ENCODE peak calls at places on chromosomes 12 and 14, in eight cellular contexts. P, W, Y, G, O, K, J and N are unnamed samples.

GRCh38 chr14:50560929-50561280 is 960 bp downstream of the ATL1 start:
- DNase-seq in P (no peak), W (peak; percentile 42), Y (no peak), G (peak; percentile 92), O (peak; percentile 84), K (peak; percentile 48), J (peak; percentile 80), N (peak; percentile 54)

GRCh38 chr12:71335668-71336257 is 103.8 kb upstream of the LGR5 start:
- DNase-seq in P (no peak), W (no peak), Y (no peak), G (no peak), O (no peak), K (no peak), J (no peak), N (no peak)

GRCh38 chr12:3951380-3952135 is 78.4 kb upstream of the PARP11 start:
- DNase-seq in P (no peak), W (no peak), Y (no peak), G (no peak), O (no peak), K (no peak), J (no peak), N (no peak)

GRCh38 chr12:102483466-102483865 is 3.1 kb upstream of the IGF1 start:
- DNase-seq in P (no peak), W (no peak), Y (no peak), G (no peak), O (no peak), K (no peak), J (no peak), N (no peak)

GRCh38 chr12:24947541-24948451 is 1.1 kb downstream of the BCAT1 start:
- DNase-seq in P (no peak), W (no peak), Y (no peak), G (no peak), O (no peak), K (peak; percentile 35), J (no peak), N (no peak)

GRCh38 chr14:45610303-45610702 is 357.3 kb upstream of the MIS18BP1 start:
- DNase-seq in P (no peak), W (peak; percentile 0), Y (no peak), G (no peak), O (no peak), K (peak; percentile 26), J (no peak), N (peak; percentile 10)

GRCh38 chr12:28987538-28988383 is 161.3 kb upstream of the FAR2 start:
- DNase-seq in P (peak; percentile 38), W (peak; percentile 31), Y (no peak), G (no peak), O (no peak), K (no peak), J (no peak), N (no peak)

GRCh38 chr14:55052259-55052930 is 948 bp downstream of the MAPK1IP1L start:
- DNase-seq in P (no peak), W (peak; percentile 51), Y (no peak), G (no peak), O (no peak), K (peak; percentile 38), J (no peak), N (no peak)

GRCh38 chr14:104752735-104753527 is at the start of gene SIVA1:
- DNase-seq in P (peak; percentile 95), W (peak; percentile 99), Y (peak; percentile 92), G (peak; percentile 100), O (peak; percentile 99), K (peak; percentile 100), J (peak; percentile 99), N (peak; percentile 97)

GRCh38 chr12:109715310-109716091 is 1.9 kb downstream of the FAM222A start:
- DNase-seq in P (no peak), W (no peak), Y (peak; percentile 61), G (no peak), O (peak; percentile 81), K (no peak), J (peak; percentile 64), N (no peak)

GRCh38 chr12:109713187-109713984 is at the start of gene FAM222A:
- DNase-seq in P (peak; percentile 87), W (peak; percentile 97), Y (peak; percentile 96), G (peak; percentile 99), O (peak; percentile 98), K (peak; percentile 98), J (peak; percentile 97), N (peak; percentile 92)

GRCh38 chr12:109714913-109715244 is 1.3 kb downstream of the FAM222A start:
- DNase-seq in P (no peak), W (no peak), Y (no peak), G (no peak), O (no peak), K (no peak), J (no peak), N (no peak)

GRCh38 chr12:109716092-109716479 is 2.5 kb downstream of the FAM222A start:
- DNase-seq in P (no peak), W (no peak), Y (no peak), G (no peak), O (peak; percentile 37), K (no peak), J (no peak), N (no peak)

GRCh38 chr12:109714141-109714912 is 702 bp downstream of the FAM222A start:
- DNase-seq in P (no peak), W (peak; percentile 42), Y (peak; percentile 65), G (peak; percentile 93), O (peak; percentile 73), K (peak; percentile 31), J (peak; percentile 83), N (no peak)
- H3K4me3 ChIP-seq in P (peak overlapping the region; percentile 79), W (peak overlapping the region; percentile 54), Y (peak overlapping the region; percentile 51), G (no peak overlapping the region), O (peak overlapping the region; percentile 60), K (peak overlapping the region; percentile 41), J (peak overlapping the region; percentile 30), N (peak overlapping the region; percentile 51)

GRCh38 chr12:111773801-111774551 is 7.2 kb downstream of the ALDH2 start:
- DNase-seq in P (no peak), W (peak; percentile 93), Y (no peak), G (peak; percentile 75), O (peak; percentile 87), K (peak; percentile 47), J (peak; percentile 69), N (no peak)
- H3K4me3 ChIP-seq in P (no peak overlapping the region), W (peak overlapping the region; percentile 21), Y (no peak overlapping the region), G (peak overlapping the region; percentile 26), O (peak overlapping the region; percentile 24), K (no peak overlapping the region), J (no peak overlapping the region), N (no peak overlapping the region)

DNA sequence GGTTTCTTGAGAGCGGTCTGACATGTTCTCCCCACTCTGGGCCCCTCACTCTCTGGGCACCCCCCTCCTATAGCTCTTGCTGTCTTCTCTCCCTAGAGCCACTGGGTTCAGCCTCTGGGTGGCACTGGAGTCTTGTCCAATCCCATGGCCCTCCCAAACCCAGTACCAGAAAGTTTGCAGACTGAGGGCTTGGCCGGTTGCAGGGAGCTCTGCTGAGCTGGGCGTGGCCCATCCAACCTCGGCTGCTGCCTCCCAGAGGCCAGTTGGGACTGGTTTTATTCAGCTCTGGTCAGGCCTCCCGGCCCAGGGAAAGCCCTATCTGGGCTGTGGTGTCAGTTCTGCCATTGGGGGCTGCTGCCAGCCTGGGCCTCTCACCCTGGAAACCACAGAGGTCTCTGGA is 37.9 kb downstream of the ISCA2 start:
- DNase-seq in P (no peak), W (peak; percentile 65), Y (peak; percentile 39), G (no peak), O (no peak), K (peak; percentile 30), J (no peak), N (peak; percentile 15)
- H3K4me3 ChIP-seq in P (no peak overlapping the region), W (no peak overlapping the region), Y (no peak overlapping the region), G (no peak overlapping the region), O (no peak overlapping the region), K (no peak overlapping the region), J (no peak overlapping the region), N (no peak overlapping the region)

GRCh38 chr12:49979791-49980190 is 7.0 kb downstream of the AQP6 start:
- DNase-seq in P (no peak), W (no peak), Y (no peak), G (no peak), O (no peak), K (no peak), J (no peak), N (no peak)

GRCh38 chr12:49982246-49983229 is 9.8 kb downstream of the AQP6 start:
- DNase-seq in P (no peak), W (no peak), Y (no peak), G (no peak), O (no peak), K (no peak), J (no peak), N (no peak)

GRCh38 chr12:49983892-49984291 is 11.1 kb downstream of the AQP6 start:
- DNase-seq in P (no peak), W (peak; percentile 89), Y (no peak), G (no peak), O (no peak), K (peak; percentile 86), J (no peak), N (peak; percentile 82)

GRCh38 chr12:49979061-49979586 is 6.4 kb downstream of the AQP6 start:
- DNase-seq in P (no peak), W (no peak), Y (peak; percentile 4), G (no peak), O (no peak), K (no peak), J (no peak), N (no peak)

GRCh38 chr12:49980501-49981158 is 7.9 kb downstream of the AQP6 start:
- DNase-seq in P (no peak), W (no peak), Y (peak; percentile 33), G (no peak), O (no peak), K (no peak), J (no peak), N (no peak)
- H3K4me3 ChIP-seq in P (no peak overlapping the region), W (no peak overlapping the region), Y (no peak overlapping the region), G (no peak overlapping the region), O (no peak overlapping the region), K (no peak overlapping the region), J (no peak overlapping the region), N (no peak overlapping the region)